ENCODE peak calls at places on chromosomes 5 and 9, in six cellular contexts. H is endothelial cell of umbilical vein, I is WTC11, K is K562, W is H1, A is HepG2. T is an unnamed sample.

GRCh38 chr5:123578390-123578789 is 66.4 kb downstream of the CSNK1G3 start:
- DNase-seq in W (no peak), I (no peak), H (no peak), K (no peak), A (no peak), T (no peak)

GRCh38 chr9:18939943-18940342 is 93.1 kb downstream of the SAXO1 start:
- DNase-seq in H (no peak), W (no peak), A (no peak), I (no peak), K (peak), T (no peak)

GRCh38 chr9:124660341-124660801 is 110.7 kb downstream of the NR6A1 start:
- DNase-seq in H (peak), I (no peak), W (no peak), K (no peak), A (peak), T (no peak)

GRCh38 chr5:32076699-32077695 is 97.1 kb downstream of the GOLPH3 start:
- DNase-seq in H (peak), A (peak), K (peak), W (no peak), I (peak), T (peak)

GRCh38 chr5:17234384-17234783 is 17.0 kb downstream of the BASP1 start:
- DNase-seq in K (no peak), A (no peak), I (no peak), H (no peak), W (no peak), T (no peak)

GRCh38 chr9:98540476-98540875 is 168.3 kb downstream of the GABBR2 start:
- DNase-seq in W (no peak), A (no peak), K (no peak), H (no peak), I (no peak), T (no peak)

GRCh38 chr5:1724822-1725602 is 74.6 kb downstream of the MRPL36 start:
- DNase-seq in W (no peak), A (no peak), K (peak), I (peak), H (no peak), T (no peak)

GRCh38 chr5:93415819-93416218 is 165.2 kb downstream of the NR2F1-AS1 start:
- DNase-seq in H (no peak), I (no peak), K (no peak), W (no peak), A (no peak), T (no peak)

GRCh38 chr5:90170231-90170630 is 239.3 kb downstream of the CETN3 start:
- DNase-seq in H (no peak), A (no peak), W (no peak), I (no peak), K (no peak), T (no peak)

GRCh38 chr5:90168399-90168798 is 241.2 kb downstream of the CETN3 start:
- DNase-seq in A (no peak), H (no peak), W (no peak), K (no peak), I (no peak), T (no peak)

GRCh38 chr5:90162324-90162723 is 247.2 kb downstream of the CETN3 start:
- DNase-seq in K (no peak), I (no peak), H (no peak), A (no peak), W (no peak), T (no peak)

GRCh38 chr5:90169078-90169477 is 240.5 kb downstream of the CETN3 start:
- DNase-seq in K (no peak), A (no peak), H (no peak), I (no peak), W (no peak), T (no peak)

DNA sequence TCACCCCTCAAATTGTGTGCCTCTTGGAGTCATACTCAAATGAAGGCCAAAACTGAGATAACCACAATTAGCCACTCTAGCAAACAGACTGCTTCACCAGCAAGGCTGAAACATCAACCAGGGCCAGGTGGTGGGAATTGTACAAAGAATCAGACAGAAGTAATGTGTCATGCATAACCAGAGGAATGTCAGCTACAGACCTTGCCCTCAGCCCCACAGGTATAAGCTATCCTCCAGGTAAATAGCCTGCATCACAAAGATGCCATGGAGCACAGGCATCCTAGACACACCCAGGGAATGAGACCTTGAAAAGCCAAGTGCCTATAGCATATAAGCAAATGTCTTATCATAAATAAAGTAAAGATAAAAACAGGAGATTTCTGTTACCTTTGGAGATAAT is 242.7 kb downstream of the CETN3 start:
- DNase-seq in W (no peak), K (no peak), I (no peak), A (no peak), H (no peak), T (no peak)
- TF ChIP-seq JUN in W (no peak), K (no peak), I (no peak), A (no peak), H (no peak), T (no peak)

GRCh38 chr9:110282023-110282766 is 25.9 kb upstream of the TXN start:
- DNase-seq in H (no peak), W (no peak), K (no peak), I (no peak), A (peak), T (no peak)
- TF ChIP-seq JUN in H (no peak), W (no peak), K (no peak), I (no peak), A (no peak), T (no peak)

DNA sequence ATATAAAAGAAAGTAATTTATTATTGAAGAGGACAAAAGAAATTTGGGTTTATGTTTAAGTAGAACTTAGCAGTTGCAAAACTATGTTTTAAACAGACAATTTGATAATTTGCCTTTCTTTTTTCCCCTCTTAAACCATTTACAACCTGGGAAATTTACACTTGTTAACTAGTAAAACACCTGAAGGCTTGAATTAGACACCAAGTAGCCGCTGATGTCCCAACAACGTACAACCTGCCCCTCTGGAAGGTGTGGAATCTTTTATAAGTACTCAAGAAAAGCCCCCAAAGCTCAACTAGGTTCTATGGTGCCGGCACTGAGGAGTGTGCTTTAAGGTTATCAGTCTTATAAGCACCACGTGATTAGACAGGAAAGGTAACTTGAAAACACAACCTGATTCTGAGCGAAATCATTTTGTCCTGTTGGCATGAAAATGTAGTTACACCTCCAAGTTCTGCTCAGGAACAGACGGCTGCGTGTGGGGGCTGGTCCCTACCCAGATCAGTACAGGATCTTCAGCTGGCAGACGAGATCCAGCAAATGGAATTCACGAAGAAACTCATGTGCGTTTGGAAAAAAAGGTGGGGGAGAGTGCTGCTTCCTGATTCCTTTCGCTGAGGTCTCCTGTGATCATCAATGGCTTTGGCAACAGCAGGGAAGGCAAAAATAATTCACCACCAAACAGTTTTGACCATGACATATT is 195.6 kb downstream of the MEF2C start:
- DNase-seq in A (no peak), I (no peak), W (no peak), K (no peak), H (no peak), T (no peak)
- TF ChIP-seq JUN in A (no peak), I (no peak), W (no peak), K (no peak), H (no peak), T (no peak)

GRCh38 chr5:125725686-125726085 is 697.5 kb upstream of the GRAMD2B start:
- DNase-seq in W (no peak), A (no peak), I (no peak), K (no peak), H (no peak), T (no peak)
- TF ChIP-seq JUN in W (no peak), A (no peak), I (no peak), K (no peak), H (no peak), T (no peak)

DNA sequence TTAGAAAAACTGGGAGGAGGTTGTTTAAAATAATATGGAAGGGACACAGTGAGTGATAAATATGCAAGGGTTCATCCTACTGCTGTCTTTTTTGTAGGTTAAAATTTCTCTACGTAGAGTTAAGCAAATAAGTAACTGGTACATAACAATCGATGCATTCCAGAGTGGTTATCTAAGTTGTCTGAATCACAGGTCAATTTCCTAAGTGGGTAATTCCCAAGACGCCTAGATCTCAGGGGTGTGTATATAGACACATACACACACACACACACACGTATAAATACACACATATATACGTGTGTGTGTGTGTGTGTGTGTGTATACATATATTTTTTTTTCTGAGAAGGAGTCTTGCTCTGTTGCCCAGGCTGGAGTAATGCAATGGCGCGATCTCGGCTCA is 22.3 kb downstream of the CAAP1 start:
- DNase-seq in H (peak), I (no peak), W (no peak), K (no peak), A (no peak), T (peak)
- TF ChIP-seq JUN in H (no peak), I (no peak), W (no peak), K (no peak), A (no peak), T (no peak)

DNA sequence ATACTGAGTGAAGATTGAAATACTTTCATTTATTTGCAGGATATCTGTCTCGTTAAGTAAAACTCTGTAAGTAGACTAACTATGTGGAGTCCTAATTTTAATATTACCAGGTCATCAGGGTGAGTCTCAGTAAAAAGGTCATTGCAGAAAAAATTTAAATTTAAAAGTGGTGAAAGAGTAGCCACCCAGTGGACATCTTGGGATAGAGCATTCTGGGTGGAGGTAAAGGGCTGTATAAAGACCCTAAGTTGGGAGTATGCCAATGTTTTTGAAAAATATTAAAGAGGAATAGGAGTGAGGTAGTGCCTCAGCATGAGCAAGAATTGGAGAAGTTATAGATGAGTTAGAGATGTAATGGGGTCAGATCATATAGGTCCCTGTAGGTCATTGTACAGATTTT is 145.5 kb downstream of the HMHB1 start:
- DNase-seq in H (no peak), A (no peak), K (no peak), W (no peak), I (no peak), T (no peak)
- TF ChIP-seq JUN in H (no peak), A (no peak), K (no peak), W (no peak), I (no peak), T (no peak)